ENCODE peak calls at places on chromosomes 7 and 10, in four cellular contexts. One of them, this sample, is unnamed.

GRCh38 chr7:127943541-127944521 is 87.4 kb downstream of the LRRC4 start:
- DNase-seq in esophagus squamous epithelium: no peak
- DNase-seq in psoas muscle: no peak
- DNase-seq in pancreas: no peak
- DNase-seq in this sample: no peak

GRCh38 chr7:151432658-151433521 is 7.1 kb downstream of the CRYGN start:
- DNase-seq in psoas muscle: no peak
- DNase-seq in pancreas: peak
- DNase-seq in esophagus squamous epithelium: no peak
- DNase-seq in this sample: no peak

GRCh38 chr7:112079671-112080070 is 126.5 kb downstream of the DOCK4 start:
- DNase-seq in esophagus squamous epithelium: no peak
- DNase-seq in pancreas: no peak
- DNase-seq in psoas muscle: no peak
- DNase-seq in this sample: no peak

GRCh38 chr7:82247814-82248433 is 195.7 kb downstream of the CACNA2D1 start:
- DNase-seq in psoas muscle: no peak
- DNase-seq in esophagus squamous epithelium: no peak
- DNase-seq in pancreas: no peak
- DNase-seq in this sample: no peak

GRCh38 chr7:45211958-45212357 is 54.4 kb downstream of the RAMP3 start:
- DNase-seq in psoas muscle: peak
- DNase-seq in esophagus squamous epithelium: no peak
- DNase-seq in pancreas: no peak
- DNase-seq in this sample: no peak

GRCh38 chr7:138932870-138933269 is 48.3 kb downstream of the KIAA1549 start:
- DNase-seq in pancreas: no peak
- DNase-seq in esophagus squamous epithelium: no peak
- DNase-seq in psoas muscle: no peak
- DNase-seq in this sample: no peak

GRCh38 chr10:102782698-102783540 is 39.2 kb downstream of the WBP1L start:
- DNase-seq in esophagus squamous epithelium: no peak
- DNase-seq in psoas muscle: peak
- DNase-seq in pancreas: no peak
- DNase-seq in this sample: peak

GRCh38 chr7:151018421-151019129 is 5.7 kb downstream of the ATG9B start:
- DNase-seq in psoas muscle: no peak
- DNase-seq in esophagus squamous epithelium: no peak
- DNase-seq in pancreas: peak
- DNase-seq in this sample: no peak

GRCh38 chr7:117202511-117202910 is 120.3 kb downstream of the WNT2 start:
- DNase-seq in psoas muscle: no peak
- DNase-seq in esophagus squamous epithelium: no peak
- DNase-seq in pancreas: no peak
- DNase-seq in this sample: no peak

GRCh38 chr7:50397971-50398324 is 52.2 kb downstream of the FIGNL1 start:
- DNase-seq in esophagus squamous epithelium: no peak
- DNase-seq in pancreas: no peak
- DNase-seq in psoas muscle: no peak
- DNase-seq in this sample: no peak

GRCh38 chr7:30925913-30926312 is 14.3 kb downstream of the AQP1 start:
- DNase-seq in esophagus squamous epithelium: no peak
- DNase-seq in pancreas: peak
- DNase-seq in psoas muscle: no peak
- DNase-seq in this sample: no peak

GRCh38 chr10:17410907-17411306 is 43.5 kb downstream of the ST8SIA6 start:
- DNase-seq in esophagus squamous epithelium: no peak
- DNase-seq in psoas muscle: no peak
- DNase-seq in pancreas: no peak
- DNase-seq in this sample: no peak

GRCh38 chr10:95559466-95559865 is 1.7 kb downstream of the SORBS1 start:
- DNase-seq in psoas muscle: peak
- DNase-seq in esophagus squamous epithelium: no peak
- DNase-seq in pancreas: no peak
- DNase-seq in this sample: no peak

GRCh38 chr7:150974468-150975391 is 3.4 kb downstream of the KCNH2 start:
- DNase-seq in pancreas: peak
- DNase-seq in esophagus squamous epithelium: no peak
- DNase-seq in psoas muscle: no peak
- DNase-seq in this sample: no peak

GRCh38 chr7:55969391-55969790 is 5.0 kb downstream of the NIPSNAP2 start:
- DNase-seq in psoas muscle: no peak
- DNase-seq in pancreas: no peak
- DNase-seq in esophagus squamous epithelium: no peak
- DNase-seq in this sample: no peak

GRCh38 chr7:133679977-133680376 is 427.1 kb downstream of the EXOC4 start:
- DNase-seq in esophagus squamous epithelium: no peak
- DNase-seq in psoas muscle: no peak
- DNase-seq in pancreas: no peak
- DNase-seq in this sample: no peak

GRCh38 chr7:148856035-148856881 is 27.8 kb downstream of the EZH2 start:
- DNase-seq in esophagus squamous epithelium: no peak
- DNase-seq in pancreas: no peak
- DNase-seq in psoas muscle: no peak
- DNase-seq in this sample: no peak

GRCh38 chr10:9254353-9254752 is 1199.9 kb downstream of the GATA3 start:
- DNase-seq in esophagus squamous epithelium: no peak
- DNase-seq in pancreas: no peak
- DNase-seq in psoas muscle: no peak
- DNase-seq in this sample: no peak

GRCh38 chr7:96303105-96303685 is 18.7 kb downstream of the SLC25A13 start:
- DNase-seq in esophagus squamous epithelium: no peak
- DNase-seq in pancreas: no peak
- DNase-seq in psoas muscle: no peak
- DNase-seq in this sample: no peak

GRCh38 chr10:17375936-17376584 is 78.3 kb downstream of the ST8SIA6 start:
- DNase-seq in psoas muscle: no peak
- DNase-seq in esophagus squamous epithelium: no peak
- DNase-seq in pancreas: no peak
- DNase-seq in this sample: no peak

GRCh38 chr7:107995184-107996071 is 7.5 kb downstream of the LAMB1 start:
- DNase-seq in pancreas: no peak
- DNase-seq in esophagus squamous epithelium: no peak
- DNase-seq in psoas muscle: no peak
- DNase-seq in this sample: no peak

GRCh38 chr7:66315192-66315591 is 110.1 kb downstream of the TPST1 start:
- DNase-seq in pancreas: no peak
- DNase-seq in psoas muscle: no peak
- DNase-seq in esophagus squamous epithelium: no peak
- DNase-seq in this sample: no peak

GRCh38 chr7:19442016-19442785 is 266.6 kb downstream of the POLR1F start:
- DNase-seq in esophagus squamous epithelium: no peak
- DNase-seq in psoas muscle: no peak
- DNase-seq in pancreas: no peak
- DNase-seq in this sample: peak

GRCh38 chr7:95886501-95887090 is 114.2 kb downstream of the DYNC1I1 start:
- DNase-seq in esophagus squamous epithelium: no peak
- DNase-seq in pancreas: no peak
- DNase-seq in psoas muscle: no peak
- DNase-seq in this sample: no peak

GRCh38 chr7:107857541-107857912 is 33.5 kb upstream of the DLD start:
- DNase-seq in pancreas: no peak
- DNase-seq in esophagus squamous epithelium: no peak
- DNase-seq in psoas muscle: no peak
- DNase-seq in this sample: no peak

GRCh38 chr7:72153132-72153512 is 259.0 kb downstream of the CALN1 start:
- DNase-seq in pancreas: no peak
- DNase-seq in esophagus squamous epithelium: no peak
- DNase-seq in psoas muscle: no peak
- DNase-seq in this sample: no peak

GRCh38 chr7:147498081-147498480 is 1092.5 kb upstream of the C7orf33 start:
- DNase-seq in psoas muscle: no peak
- DNase-seq in pancreas: no peak
- DNase-seq in esophagus squamous epithelium: no peak
- DNase-seq in this sample: no peak

GRCh38 chr10:104329754-104330153 is 8.5 kb downstream of the ITPRIP start:
- DNase-seq in pancreas: no peak
- DNase-seq in esophagus squamous epithelium: no peak
- DNase-seq in psoas muscle: no peak
- DNase-seq in this sample: no peak

GRCh38 chr7:11847336-11847735 is 15.3 kb upstream of the THSD7A start:
- DNase-seq in esophagus squamous epithelium: no peak
- DNase-seq in psoas muscle: no peak
- DNase-seq in pancreas: no peak
- DNase-seq in this sample: no peak

GRCh38 chr10:115030483-115031200 is 62.5 kb upstream of the ATRNL1 start:
- DNase-seq in esophagus squamous epithelium: no peak
- DNase-seq in psoas muscle: no peak
- DNase-seq in pancreas: no peak
- DNase-seq in this sample: no peak

GRCh38 chr7:135710417-135711138 is 17.4 kb downstream of the SLC13A4 start:
- DNase-seq in pancreas: no peak
- DNase-seq in psoas muscle: no peak
- DNase-seq in esophagus squamous epithelium: no peak
- DNase-seq in this sample: no peak
- TF ChIP-seq CTCF in pancreas: peak
- TF ChIP-seq CTCF in psoas muscle: peak
- TF ChIP-seq CTCF in esophagus squamous epithelium: no peak
- TF ChIP-seq CTCF in this sample: peak

GRCh38 chr10:11167233-11167979 is 149.7 kb downstream of the CELF2 start:
- DNase-seq in pancreas: no peak
- DNase-seq in esophagus squamous epithelium: no peak
- DNase-seq in psoas muscle: no peak
- DNase-seq in this sample: no peak

GRCh38 chr10:11168423-11169100 is 150.9 kb downstream of the CELF2 start:
- DNase-seq in psoas muscle: no peak
- DNase-seq in pancreas: no peak
- DNase-seq in esophagus squamous epithelium: no peak
- DNase-seq in this sample: no peak

GRCh38 chr10:11170993-11171416 is 153.3 kb downstream of the CELF2 start:
- DNase-seq in esophagus squamous epithelium: no peak
- DNase-seq in psoas muscle: no peak
- DNase-seq in pancreas: no peak
- DNase-seq in this sample: no peak

GRCh38 chr10:11173062-11173461 is 155.4 kb downstream of the CELF2 start:
- DNase-seq in pancreas: no peak
- DNase-seq in esophagus squamous epithelium: no peak
- DNase-seq in psoas muscle: no peak
- DNase-seq in this sample: no peak

DNA sequence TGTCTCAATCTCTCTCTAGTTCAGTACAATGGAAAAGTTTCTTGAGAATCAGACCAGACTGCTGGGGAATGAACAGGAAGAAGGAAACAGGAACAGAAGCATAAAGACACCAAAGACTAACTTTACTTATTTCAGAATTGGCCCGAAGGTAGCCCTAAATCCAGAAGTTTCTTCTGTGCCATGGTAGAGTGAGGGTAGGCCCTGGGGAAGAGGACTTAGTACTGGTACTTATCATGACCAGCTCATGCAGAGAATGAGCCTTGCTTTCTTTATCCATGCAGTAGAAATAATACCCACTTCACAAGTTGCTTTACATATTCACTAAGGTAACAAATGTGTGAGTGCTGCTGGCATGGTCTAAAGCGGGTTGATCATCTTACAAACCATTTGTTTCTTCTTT is 153.8 kb downstream of the CELF2 start:
- DNase-seq in esophagus squamous epithelium: no peak
- DNase-seq in psoas muscle: no peak
- DNase-seq in pancreas: no peak
- DNase-seq in this sample: no peak
- H3K4me3 ChIP-seq in esophagus squamous epithelium: peak
- H3K4me3 ChIP-seq in psoas muscle: no peak
- H3K4me3 ChIP-seq in pancreas: no peak
- H3K4me3 ChIP-seq in this sample: no peak

GRCh38 chr7:27671675-27672074 is 9.0 kb upstream of the HIBADH start:
- DNase-seq in esophagus squamous epithelium: no peak
- DNase-seq in pancreas: no peak
- DNase-seq in psoas muscle: no peak
- DNase-seq in this sample: no peak
- TF ChIP-seq CTCF in esophagus squamous epithelium: no peak
- TF ChIP-seq CTCF in pancreas: no peak
- TF ChIP-seq CTCF in psoas muscle: no peak
- TF ChIP-seq CTCF in this sample: no peak

GRCh38 chr10:11823989-11824346 is 812 bp downstream of the PROSER2 start:
- DNase-seq in psoas muscle: no peak
- DNase-seq in pancreas: no peak
- DNase-seq in esophagus squamous epithelium: no peak
- DNase-seq in this sample: no peak
- H3K4me3 ChIP-seq in psoas muscle: peak
- H3K4me3 ChIP-seq in pancreas: peak
- H3K4me3 ChIP-seq in esophagus squamous epithelium: peak
- H3K4me3 ChIP-seq in this sample: peak

GRCh38 chr7:43405948-43406347 is 177.0 kb upstream of the STK17A start:
- DNase-seq in pancreas: no peak
- DNase-seq in esophagus squamous epithelium: no peak
- DNase-seq in psoas muscle: no peak
- DNase-seq in this sample: no peak
- TF ChIP-seq CTCF in pancreas: no peak
- TF ChIP-seq CTCF in esophagus squamous epithelium: no peak
- TF ChIP-seq CTCF in psoas muscle: no peak
- TF ChIP-seq CTCF in this sample: no peak

DNA sequence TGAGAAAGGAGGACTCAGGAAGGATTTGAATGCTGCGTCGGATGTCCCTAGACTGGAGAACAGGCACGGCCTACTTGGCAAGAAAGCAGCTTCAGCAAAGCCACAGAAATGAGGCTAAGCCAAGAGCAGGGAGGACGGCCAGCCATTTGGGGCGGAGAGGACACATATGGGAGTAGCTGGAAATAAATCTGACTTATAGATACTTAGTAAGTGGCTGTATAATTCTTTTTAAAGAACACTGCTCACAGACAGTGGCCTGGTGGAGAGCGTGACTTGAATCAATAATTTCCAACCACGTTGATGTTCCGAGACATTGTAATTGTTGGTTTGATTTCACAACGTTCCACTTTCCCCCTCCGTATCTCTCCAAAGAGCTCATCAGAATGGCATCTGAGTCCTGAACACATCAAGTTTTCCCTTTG is 67.7 kb upstream of the JCAD start:
- DNase-seq in pancreas: no peak
- DNase-seq in esophagus squamous epithelium: no peak
- DNase-seq in psoas muscle: no peak
- DNase-seq in this sample: no peak
- H3K4me3 ChIP-seq in pancreas: no peak
- H3K4me3 ChIP-seq in esophagus squamous epithelium: no peak
- H3K4me3 ChIP-seq in psoas muscle: no peak
- H3K4me3 ChIP-seq in this sample: no peak

GRCh38 chr10:47309403-47310089 is 9.5 kb downstream of the GDF10 start:
- DNase-seq in esophagus squamous epithelium: no peak
- DNase-seq in psoas muscle: no peak
- DNase-seq in pancreas: no peak
- DNase-seq in this sample: no peak
- TF ChIP-seq CTCF in esophagus squamous epithelium: no peak
- TF ChIP-seq CTCF in psoas muscle: no peak
- TF ChIP-seq CTCF in pancreas: no peak
- TF ChIP-seq CTCF in this sample: peak

GRCh38 chr10:1368772-1369171 is 312.6 kb downstream of the WDR37 start:
- DNase-seq in esophagus squamous epithelium: no peak
- DNase-seq in psoas muscle: no peak
- DNase-seq in pancreas: no peak
- DNase-seq in this sample: no peak
- H3K4me3 ChIP-seq in esophagus squamous epithelium: no peak
- H3K4me3 ChIP-seq in psoas muscle: no peak
- H3K4me3 ChIP-seq in pancreas: no peak
- H3K4me3 ChIP-seq in this sample: no peak

This sample was measured in AG04449.